ENCODE peak calls at places on chromosomes 4 and X, in six cellular contexts. Z is hypothalamus; X is fibroblast of mammary gland; I is stimulated activated CD4-positive, alpha-beta T cell treated with anti-CD3 and anti-CD28 coated beads, Interleukin-4, amount 100 ng/mL, for 24 hours; T is COR-L47; J is ureter. W is an unnamed sample.

GRCh38 chr4:98653890-98654867 is 4.2 kb downstream of the TSPAN5 start:
- DNase-seq in Z (no peak), X (peak; percentile 97), I (no peak), T (no peak), J (no peak), W (peak; percentile 36)

GRCh38 chr4:8657381-8657776 is 64.8 kb downstream of the CPZ start:
- DNase-seq in Z (no peak), X (no peak), I (no peak), T (no peak), J (no peak), W (no peak)

GRCh38 chr4:123649644-123650356 is 253.2 kb downstream of the SPRY1 start:
- DNase-seq in Z (peak; percentile 6), X (peak; percentile 60), I (no peak), T (peak; percentile 83), J (peak; percentile 64), W (no peak)

GRCh38 chr4:185792384-185793146 is 19.4 kb downstream of the SORBS2 start:
- DNase-seq in Z (no peak), X (peak; percentile 72), I (no peak), T (no peak), J (no peak), W (no peak)

GRCh38 chr4:101191302-101192098 is 155.8 kb downstream of the PPP3CA start:
- DNase-seq in Z (peak; percentile 64), X (peak; percentile 94), I (no peak), T (no peak), J (peak; percentile 80), W (peak; percentile 65)

GRCh38 chr4:153676491-153676890 is 7.6 kb upstream of the TLR2 start:
- DNase-seq in Z (no peak), X (peak; percentile 59), I (no peak), T (no peak), J (no peak), W (no peak)

GRCh38 chr4:140267576-140267975 is 105.9 kb upstream of the SCOC start:
- DNase-seq in Z (no peak), X (no peak), I (no peak), T (no peak), J (no peak), W (no peak)

GRCh38 chr4:94472056-94472826 is 20.5 kb downstream of the PDLIM5 start:
- DNase-seq in Z (no peak), X (peak; percentile 75), I (no peak), T (peak; percentile 29), J (no peak), W (peak; percentile 88)

GRCh38 chrX:13938766-13939530 is 90.7 kb downstream of the GEMIN8 start:
- DNase-seq in Z (no peak), X (no peak), I (no peak), T (no peak), J (no peak), W (no peak)

GRCh38 chrX:115650916-115651315 is 89.9 kb downstream of the PLS3 start:
- DNase-seq in Z (no peak), X (peak; percentile 56), I (no peak), T (peak; percentile 47), J (no peak), W (no peak)

GRCh38 chr4:76589402-76589801 is 154.4 kb downstream of the SHROOM3 start:
- DNase-seq in Z (no peak), X (no peak), I (no peak), T (no peak), J (no peak), W (no peak)

GRCh38 chr4:1326751-1327525 is 20.1 kb upstream of the UVSSA start:
- DNase-seq in Z (no peak), X (no peak), I (no peak), T (no peak), J (no peak), W (no peak)

GRCh38 chr4:87209696-87210095 is 10.7 kb downstream of the KLHL8 start:
- DNase-seq in Z (no peak), X (peak; percentile 22), I (no peak), T (no peak), J (no peak), W (no peak)

GRCh38 chr4:10983885-10984284 is 299.3 kb upstream of the CLNK start:
- DNase-seq in Z (no peak), X (no peak), I (no peak), T (no peak), J (no peak), W (no peak)

GRCh38 chr4:47824844-47825243 is 13.0 kb downstream of the CORIN start:
- DNase-seq in Z (no peak), X (no peak), I (no peak), T (no peak), J (no peak), W (no peak)

GRCh38 chr4:60611762-60612496 is 588.2 kb upstream of the ADGRL3 start:
- DNase-seq in Z (no peak), X (no peak), I (no peak), T (no peak), J (no peak), W (no peak)

GRCh38 chr4:69999420-69999819 is 3.7 kb downstream of the STATH start:
- DNase-seq in Z (no peak), X (peak; percentile 44), I (no peak), T (no peak), J (no peak), W (no peak)

GRCh38 chr4:174657472-174657871 is 135.2 kb upstream of the HPGD start:
- DNase-seq in Z (no peak), X (no peak), I (no peak), T (no peak), J (no peak), W (no peak)

GRCh38 chr4:175369087-175369486 is 443.0 kb downstream of the GPM6A start:
- DNase-seq in Z (no peak), X (peak; percentile 87), I (no peak), T (no peak), J (no peak), W (no peak)

GRCh38 chrX:45842207-45842900 is 641.7 kb upstream of the DIPK2B start:
- DNase-seq in Z (no peak), X (no peak), I (no peak), T (no peak), J (no peak), W (no peak)

GRCh38 chr4:182795446-182796238 is 121.5 kb downstream of the DCTD start:
- DNase-seq in Z (no peak), X (no peak), I (no peak), T (no peak), J (no peak), W (no peak)

GRCh38 chr4:149605601-149606378 is 209.9 kb downstream of the IQCM start:
- DNase-seq in Z (no peak), X (peak; percentile 49), I (no peak), T (no peak), J (no peak), W (no peak)

GRCh38 chrX:49876750-49877149 is 2.5 kb upstream of the USP27X start:
- DNase-seq in Z (no peak), X (peak; percentile 35), I (peak; percentile 30), T (peak; percentile 11), J (no peak), W (no peak)

GRCh38 chr4:22515145-22515887 is 550 bp downstream of the ADGRA3 start:
- DNase-seq in Z (no peak), X (peak; percentile 71), I (peak; percentile 6), T (peak; percentile 56), J (peak; percentile 59), W (peak; percentile 29)

GRCh38 chrX:114584983-114585842 is 1.3 kb downstream of the HTR2C start:
- DNase-seq in Z (no peak), X (no peak), I (no peak), T (no peak), J (no peak), W (no peak)

GRCh38 chr4:79528241-79528706 is 120.2 kb upstream of the GK2 start:
- DNase-seq in Z (no peak), X (peak; percentile 1), I (no peak), T (no peak), J (no peak), W (no peak)

GRCh38 chr4:156771171-156771837 is 200.3 kb downstream of the PDGFC start:
- DNase-seq in Z (no peak), X (peak; percentile 85), I (no peak), T (peak; percentile 64), J (peak; percentile 79), W (peak; percentile 99)

GRCh38 chr4:119041951-119042560 is 93.6 kb upstream of the MYOZ2 start:
- DNase-seq in Z (peak; percentile 16), X (peak; percentile 84), I (peak; percentile 60), T (peak; percentile 65), J (peak; percentile 70), W (peak; percentile 19)

GRCh38 chr4:8192748-8193738 is 6.0 kb upstream of the SH3TC1 start:
- DNase-seq in Z (no peak), X (peak; percentile 60), I (no peak), T (peak; percentile 76), J (peak; percentile 78), W (no peak)

GRCh38 chrX:22577181-22577580 is 304.5 kb downstream of the CBLL2 start:
- DNase-seq in Z (no peak), X (peak; percentile 69), I (no peak), T (no peak), J (no peak), W (no peak)

GRCh38 chrX:96763608-96764007 is 79.0 kb downstream of the DIAPH2 start:
- DNase-seq in Z (no peak), X (no peak), I (no peak), T (no peak), J (no peak), W (no peak)

GRCh38 chr4:117447925-117448324 is 362.5 kb upstream of the TRAM1L1 start:
- DNase-seq in Z (no peak), X (no peak), I (no peak), T (no peak), J (no peak), W (no peak)

GRCh38 chr4:68447201-68447600 is at the start of gene TMPRSS11E:
- DNase-seq in Z (no peak), X (no peak), I (no peak), T (no peak), J (no peak), W (no peak)

GRCh38 chrX:101191217-101191750 is 28.3 kb upstream of the DRP2 start:
- DNase-seq in Z (peak; percentile 0), X (peak; percentile 3), I (no peak), T (no peak), J (no peak), W (no peak)

GRCh38 chrX:114500622-114501021 is 83.3 kb upstream of the HTR2C start:
- DNase-seq in Z (no peak), X (no peak), I (no peak), T (no peak), J (no peak), W (no peak)

GRCh38 chr4:168496834-168497233 is at the start of gene PALLD:
- DNase-seq in Z (no peak), X (peak; percentile 12), I (no peak), T (no peak), J (no peak), W (no peak)

W was measured in NCI-H446 treated with DMSO at 0.1 percent for 48 hours.